ENCODE peak calls at places on chromosomes 6 and 20, in five cellular contexts. N is neural progenitor cell, M is kidney epithelial cell, R is bronchial epithelial cell, G is small intestine. S is an unnamed sample. For H3K27me3, the result is how much of the 10 kb centered on the place peaks cover.

GRCh38 chr20:36644713-36645109 is 1.3 kb downstream of the SLA2 start:
- DNase-seq in N (no peak), M (no peak), R (no peak), G (no peak), S (no peak)

GRCh38 chr6:121730616-121731015 is 295.2 kb downstream of the GJA1 start:
- DNase-seq in N (no peak), M (no peak), R (no peak), G (no peak), S (no peak)

GRCh38 chr6:47169785-47170685 is 127.9 kb upstream of the ADGRF1 start:
- DNase-seq in N (no peak), M (no peak), R (peak), G (no peak), S (peak)

GRCh38 chr20:50398471-50399002 is 111.6 kb upstream of the PTPN1 start:
- DNase-seq in N (no peak), M (no peak), R (no peak), G (no peak), S (no peak)

GRCh38 chr6:158870418-158870957 is 51.3 kb upstream of the EZR start:
- DNase-seq in N (no peak), M (no peak), R (no peak), G (no peak), S (no peak)

GRCh38 chr20:2585811-2586210 is 49.4 kb downstream of the TMC2 start:
- DNase-seq in N (no peak), M (peak), R (peak), G (no peak), S (peak)

GRCh38 chr6:40346241-40346640 is 240.9 kb downstream of the LRFN2 start:
- DNase-seq in N (no peak), M (no peak), R (no peak), G (no peak), S (no peak)

GRCh38 chr20:32841174-32841573 is 17.5 kb upstream of the EFCAB8 start:
- DNase-seq in N (no peak), M (no peak), R (no peak), G (no peak), S (no peak)

GRCh38 chr6:89084954-89085353 is 4.4 kb downstream of the PNRC1 start:
- DNase-seq in N (no peak), M (no peak), R (peak), G (no peak), S (peak)

GRCh38 chr6:28657756-28658465 is 132.2 kb downstream of the GPX5 start:
- DNase-seq in N (peak), M (no peak), R (peak), G (peak), S (peak)

GRCh38 chr6:7747016-7747415 is 21.1 kb downstream of the BMP6 start:
- DNase-seq in N (no peak), M (no peak), R (no peak), G (no peak), S (no peak)

GRCh38 chr6:147700436-147701209 is 192.1 kb downstream of the SAMD5 start:
- DNase-seq in N (no peak), M (no peak), R (no peak), G (no peak), S (no peak)

GRCh38 chr20:43853918-43854317 is 60.7 kb upstream of the TOX2 start:
- DNase-seq in N (no peak), M (no peak), R (no peak), G (no peak), S (no peak)

GRCh38 chr20:43507150-43508080 is at the start of gene L3MBTL1:
- DNase-seq in N (peak), M (peak), R (peak), G (peak), S (peak)

GRCh38 chr6:117326396-117326795 is 61.0 kb downstream of the VGLL2 start:
- DNase-seq in N (no peak), M (no peak), R (no peak), G (no peak), S (no peak)

GRCh38 chr6:150712502-150713252 is 113.0 kb downstream of the PLEKHG1 start:
- DNase-seq in N (no peak), M (no peak), R (peak), G (no peak), S (peak)

DNA sequence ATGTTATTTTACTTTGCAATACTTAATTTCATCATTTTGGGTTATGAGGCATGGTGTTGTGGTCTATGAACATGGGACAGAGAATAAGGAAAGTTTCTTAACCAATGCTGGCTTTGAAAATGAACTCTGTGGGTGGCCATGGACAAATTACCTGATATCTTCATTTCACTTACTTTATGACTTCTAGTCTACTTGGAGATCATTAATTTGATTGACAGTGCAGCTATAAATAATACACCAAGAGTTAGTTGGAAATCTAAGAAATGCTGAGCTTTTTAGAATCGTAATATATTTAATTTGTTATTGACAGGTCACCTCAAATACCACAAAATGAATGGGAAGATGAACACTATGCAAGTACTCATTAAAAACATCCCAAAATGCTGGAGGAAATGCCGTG is 140.4 kb downstream of the CENPW start:
- DNase-seq in N (no peak), M (no peak), R (no peak), G (no peak), S (no peak)
- H3K27me3 ChIP-seq in N (under half), M (under half), R (under half), G (under half), S (under half)

DNA sequence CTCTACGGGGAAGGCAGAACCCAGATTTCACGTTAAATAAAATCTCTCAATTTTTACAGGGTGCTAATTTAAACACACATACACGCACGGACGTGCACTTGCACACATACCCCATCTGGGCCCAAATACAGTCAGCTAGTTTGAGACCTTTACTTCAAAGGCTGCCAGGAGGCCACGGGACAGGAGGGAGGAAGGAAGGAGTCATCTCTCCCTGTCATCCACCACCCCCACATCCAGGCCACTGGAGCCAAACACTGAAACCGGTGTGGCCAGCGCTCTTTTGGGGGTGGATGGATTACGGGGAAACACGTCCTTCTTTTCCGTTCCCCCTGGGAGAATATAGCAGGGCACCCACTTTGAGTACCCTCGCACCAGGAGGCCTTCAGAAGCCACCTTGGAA is 60.1 kb downstream of the ZNF831 start:
- DNase-seq in N (no peak), M (no peak), R (no peak), G (no peak), S (no peak)
- H3K27me3 ChIP-seq in N (under half), M (under half), R (under half), G (under half), S (half or more)

DNA sequence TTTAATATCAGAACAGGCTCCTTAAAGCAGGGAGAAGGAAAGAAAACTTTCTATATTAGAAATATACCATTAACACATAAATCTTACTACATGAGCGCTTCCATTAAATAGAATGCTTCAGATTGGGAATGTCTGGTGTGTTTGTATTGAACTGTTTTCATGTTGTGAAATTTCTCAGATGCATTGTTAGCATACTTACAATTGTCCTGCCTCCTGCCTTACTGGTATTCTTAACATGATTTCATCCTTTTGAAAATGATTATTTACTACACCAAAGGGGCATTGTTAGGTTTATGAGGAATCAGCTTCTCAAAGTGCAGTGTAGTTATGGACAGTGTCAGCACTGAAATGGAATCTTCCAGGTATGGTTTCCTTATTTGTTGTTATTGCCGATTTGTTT is 145.6 kb downstream of the MTFR2 start:
- DNase-seq in N (no peak), M (no peak), R (no peak), G (no peak), S (no peak)
- H3K27me3 ChIP-seq in N (under half), M (under half), R (under half), G (under half), S (under half)

DNA sequence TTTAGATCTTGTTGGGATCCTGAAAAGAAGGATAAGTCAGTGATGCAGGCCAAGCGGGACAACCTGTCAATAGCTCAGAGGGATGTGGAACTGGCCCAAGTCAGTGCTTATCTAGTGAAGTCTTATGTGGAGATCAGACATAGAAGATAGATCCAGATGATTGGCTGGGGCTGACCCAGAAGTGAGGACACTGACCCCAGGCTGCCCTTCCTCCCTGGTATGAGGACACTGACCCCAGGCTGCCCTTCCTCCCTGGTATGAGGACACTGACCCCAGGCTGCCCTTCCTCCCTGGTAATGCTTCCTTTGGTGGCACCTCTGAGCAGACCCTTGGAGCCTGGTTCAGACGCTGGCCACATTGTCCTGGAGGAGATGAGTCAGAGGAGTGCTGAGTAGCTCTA is 159.7 kb downstream of the PHACTR3 start:
- DNase-seq in N (no peak), M (no peak), R (no peak), G (no peak), S (no peak)
- H3K27me3 ChIP-seq in N (under half), M (under half), R (under half), G (under half), S (under half)

GRCh38 chr20:57566803-57567459 is 6.0 kb downstream of the PCK1 start:
- DNase-seq in N (no peak), M (no peak), R (no peak), G (no peak), S (no peak)

GRCh38 chr20:57567471-57568079 is 6.7 kb downstream of the PCK1 start:
- DNase-seq in N (no peak), M (no peak), R (no peak), G (peak), S (no peak)

GRCh38 chr20:57568088-57568896 is 7.4 kb downstream of the PCK1 start:
- DNase-seq in N (no peak), M (no peak), R (no peak), G (no peak), S (no peak)

GRCh38 chr20:57564951-57565642 is 4.2 kb downstream of the PCK1 start:
- DNase-seq in N (no peak), M (no peak), R (no peak), G (no peak), S (no peak)

DNA sequence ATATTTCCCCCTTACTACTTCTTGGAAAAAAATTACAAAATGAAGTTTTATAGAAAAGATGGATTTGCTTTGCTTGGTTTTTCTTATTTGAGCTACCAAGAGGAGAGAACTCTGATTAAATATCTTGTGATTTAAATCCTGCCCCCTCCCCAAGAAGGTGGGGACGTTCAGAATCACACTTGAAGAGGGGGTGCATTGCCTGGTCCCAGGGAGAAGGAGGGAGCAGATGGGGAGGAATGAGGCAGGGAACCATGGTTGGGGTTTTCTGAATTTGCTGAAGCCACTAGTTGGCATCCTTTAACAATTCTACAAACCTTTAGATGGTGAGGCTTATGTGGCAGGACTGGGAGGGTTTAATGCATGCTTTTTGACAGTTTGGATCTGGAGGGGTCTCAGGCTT is 5.5 kb downstream of the PCK1 start:
- DNase-seq in N (no peak), M (no peak), R (no peak), G (no peak), S (no peak)
- H3K27me3 ChIP-seq in N (under half), M (under half), R (under half), G (under half), S (half or more)

GRCh38 chr6:155946860-155947259 is 491.2 kb upstream of the NOX3 start:
- DNase-seq in N (no peak), M (no peak), R (no peak), G (no peak), S (no peak)
- H3K27me3 ChIP-seq in N (under half), M (under half), R (under half), G (under half), S (under half)

DNA sequence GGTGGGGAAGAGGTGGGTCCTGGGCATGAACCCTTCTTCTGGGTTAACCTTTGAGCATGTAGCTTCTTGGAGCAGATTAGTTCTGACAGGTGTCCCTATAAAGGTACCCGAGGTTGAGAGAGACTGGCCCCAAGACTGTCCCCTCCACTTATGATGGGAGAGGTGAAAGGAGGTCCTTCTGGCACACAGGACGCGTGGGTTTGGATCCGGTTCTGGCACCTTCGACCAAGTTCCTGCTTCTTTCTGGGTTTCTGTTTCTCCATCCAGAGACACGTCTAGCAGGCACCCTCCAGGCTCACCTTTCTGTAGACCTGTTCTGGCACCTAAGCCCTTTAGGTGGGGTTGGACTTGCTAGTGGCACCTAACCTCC is 4.1 kb downstream of the PAX1 start:
- DNase-seq in N (no peak), M (no peak), R (no peak), G (no peak), S (no peak)
- H3K27me3 ChIP-seq in N (half or more), M (half or more), R (under half), G (under half), S (half or more)

GRCh38 chr20:1405801-1406200 is 12.9 kb upstream of the FKBP1A start:
- DNase-seq in N (no peak), M (no peak), R (no peak), G (no peak), S (no peak)
- H3K27me3 ChIP-seq in N (under half), M (under half), R (under half), G (under half), S (under half)

DNA sequence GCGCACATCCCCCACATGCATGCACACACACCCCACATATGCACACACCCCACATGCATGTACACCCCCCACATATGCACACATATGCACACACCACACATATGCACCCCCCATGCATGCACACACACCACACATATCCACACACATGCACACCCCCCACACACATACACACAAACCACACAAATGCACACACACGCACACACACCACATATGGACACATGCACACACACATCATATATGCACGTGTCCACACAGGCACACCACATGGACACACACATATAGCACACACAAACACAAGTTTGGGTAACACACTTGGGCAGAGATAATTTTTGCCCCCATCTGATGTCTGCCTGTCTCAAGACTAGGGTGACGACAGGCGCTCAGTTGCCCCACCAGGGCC is 8.3 kb downstream of the BHLHE23 start:
- DNase-seq in N (no peak), M (no peak), R (no peak), G (no peak), S (no peak)
- H3K27me3 ChIP-seq in N (half or more), M (half or more), R (under half), G (under half), S (half or more)

GRCh38 chr20:59178983-59179595 is 15.5 kb downstream of the ZNF831 start:
- DNase-seq in N (peak), M (no peak), R (no peak), G (no peak), S (no peak)
- H3K27me3 ChIP-seq in N (under half), M (under half), R (under half), G (under half), S (under half)